ENCODE peak calls at places on chromosomes 5 and 9, in four cellular contexts. N is astrocyte of the spinal cord; F is globus pallidus; A is activated CD8-positive, alpha-beta memory T cell treated with anti-CD3 and anti-CD28 coated beads, Interleukin-2, amount 50 U/mL, for 4 hours. D is an unnamed sample.

GRCh38 chr5:54722846-54723433 is 205.4 kb downstream of the SNX18 start:
- DNase-seq in A (no peak), N (peak), F (no peak), D (peak)

GRCh38 chr9:35863583-35863982 is 6.6 kb downstream of the OR13J1 start:
- DNase-seq in A (no peak), F (no peak), N (no peak), D (no peak)

GRCh38 chr9:37963936-37964739 is 60.2 kb upstream of the SLC25A51 start:
- DNase-seq in A (no peak), F (peak), N (peak), D (peak)

GRCh38 chr9:35272989-35273388 is 111.2 kb downstream of the UNC13B start:
- DNase-seq in A (no peak), N (peak), F (no peak), D (peak)

GRCh38 chr9:126532019-126532462 is 81.7 kb upstream of the LMX1B start:
- DNase-seq in F (no peak), N (no peak), A (no peak), D (peak)

GRCh38 chr9:116741106-116741740 is 54.1 kb downstream of the TRIM32 start:
- DNase-seq in A (no peak), N (no peak), F (no peak), D (no peak)

GRCh38 chr5:135228236-135228635 is 170.8 kb downstream of the MACROH2A1 start:
- DNase-seq in A (no peak), N (no peak), F (no peak), D (no peak)

GRCh38 chr5:67404261-67405100 is 207.9 kb upstream of the CD180 start:
- DNase-seq in N (peak), F (no peak), A (no peak), D (peak)

GRCh38 chr9:109479822-109480221 is 18.3 kb downstream of the PTPN3 start:
- DNase-seq in N (no peak), F (no peak), A (no peak), D (no peak)

GRCh38 chr9:84839538-84839937 is 170.0 kb downstream of the NTRK2 start:
- DNase-seq in F (no peak), A (no peak), N (peak), D (peak)

GRCh38 chr9:128254855-128255759 is 20.7 kb downstream of the GOLGA2 start:
- DNase-seq in N (peak), A (peak), F (peak), D (peak)

GRCh38 chr5:75461679-75462078 is 49.8 kb downstream of the CERT1 start:
- DNase-seq in N (no peak), A (no peak), F (no peak), D (peak)

GRCh38 chr5:178940569-178941360 is at the start of gene ZNF454:
- DNase-seq in A (no peak), F (peak), N (peak), D (peak)

GRCh38 chr5:401216-402034 is 41.6 kb upstream of the EXOC3 start:
- DNase-seq in N (no peak), A (no peak), F (no peak), D (no peak)

GRCh38 chr9:134489621-134490380 is 151.8 kb upstream of the COL5A1 start:
- DNase-seq in N (no peak), F (no peak), A (no peak), D (no peak)

GRCh38 chr5:66646570-66646969 is 50.4 kb downstream of the MAST4 start:
- DNase-seq in N (no peak), F (no peak), A (no peak), D (no peak)

GRCh38 chr5:179698935-179699639 is at the start of gene CANX:
- DNase-seq in F (peak), N (peak), A (no peak), D (no peak)

GRCh38 chr5:39249560-39250274 is 30.4 kb upstream of the FYB1 start:
- DNase-seq in F (no peak), N (no peak), A (no peak), D (no peak)